ENCODE peak calls at places on chromosome 16, in seven cellular contexts. O is aorta, T is H7, F is gastrocnemius medialis, X is ovary, D is SJSA1, R is heart left ventricle. P is an unnamed sample.

GRCh38 chr16:61937646-61938045 is 98.6 kb downstream of the CDH8 start:
- DNase-seq in O (no peak), T (no peak), F (no peak), X (no peak), D (no peak), R (no peak), P (no peak)

GRCh38 chr16:51540259-51540658 is 389.2 kb upstream of the SALL1 start:
- DNase-seq in O (no peak), T (no peak), F (no peak), X (no peak), D (no peak), R (no peak), P (no peak)

GRCh38 chr16:8859913-8860881 is 8.6 kb downstream of the CARHSP1 start:
- DNase-seq in O (peak; percentile 57), T (no peak), F (peak; percentile 54), X (peak; percentile 73), D (no peak), R (no peak), P (no peak)

GRCh38 chr16:17082126-17082882 is 388.5 kb downstream of the XYLT1 start:
- DNase-seq in O (no peak), T (no peak), F (no peak), X (no peak), D (no peak), R (no peak), P (no peak)

GRCh38 chr16:84088695-84089395 is 27.9 kb downstream of the MBTPS1 start:
- DNase-seq in O (no peak), T (no peak), F (no peak), X (no peak), D (no peak), R (peak; percentile 46), P (no peak)

GRCh38 chr16:86966781-86967180 is 350.4 kb downstream of the C16orf95 start:
- DNase-seq in O (no peak), T (no peak), F (no peak), X (no peak), D (no peak), R (no peak), P (no peak)

GRCh38 chr16:56610609-56611111 is 2.3 kb downstream of the MT2A start:
- DNase-seq in O (no peak), T (no peak), F (no peak), X (no peak), D (no peak), R (peak; percentile 45), P (no peak)

GRCh38 chr16:27676807-27677206 is 126.9 kb downstream of the KATNIP start:
- DNase-seq in O (no peak), T (no peak), F (no peak), X (no peak), D (peak; percentile 54), R (no peak), P (no peak)

GRCh38 chr16:7792346-7792745 is 459.7 kb downstream of the RBFOX1 start:
- DNase-seq in O (no peak), T (no peak), F (no peak), X (no peak), D (no peak), R (no peak), P (no peak)

GRCh38 chr16:11742041-11742535 is 569 bp downstream of the TXNDC11 start:
- DNase-seq in O (peak; percentile 66), T (peak; percentile 82), F (no peak), X (peak; percentile 42), D (no peak), R (peak; percentile 40), P (no peak)

GRCh38 chr16:62036101-62036806 is at the start of gene CDH8:
- DNase-seq in O (peak; percentile 45), T (peak; percentile 80), F (no peak), X (peak; percentile 8), D (no peak), R (no peak), P (no peak)

GRCh38 chr16:46843898-46844642 is 13.1 kb upstream of the C16orf87 start:
- DNase-seq in O (no peak), T (peak; percentile 40), F (no peak), X (no peak), D (no peak), R (no peak), P (no peak)

GRCh38 chr16:23700509-23700908 is 12.5 kb downstream of the ERN2 start:
- DNase-seq in O (no peak), T (peak; percentile 74), F (no peak), X (no peak), D (no peak), R (no peak), P (no peak)

GRCh38 chr16:797686-798085 is 2.8 kb downstream of the GNG13 start:
- DNase-seq in O (no peak), T (no peak), F (no peak), X (no peak), D (no peak), R (no peak), P (no peak)

GRCh38 chr16:4908854-4909401 is 28.0 kb downstream of the PPL start:
- DNase-seq in O (no peak), T (peak; percentile 45), F (no peak), X (no peak), D (no peak), R (no peak), P (no peak)

GRCh38 chr16:57614546-57615343 is 13.7 kb upstream of the ADGRG1 start:
- DNase-seq in O (peak; percentile 26), T (peak; percentile 26), F (no peak), X (no peak), D (peak; percentile 25), R (no peak), P (no peak)

GRCh38 chr16:85716680-85717038 is 27.9 kb upstream of the GINS2 start:
- DNase-seq in O (no peak), T (peak; percentile 66), F (no peak), X (no peak), D (no peak), R (no peak), P (no peak)

GRCh38 chr16:57530531-57531252 is 5.7 kb downstream of the CCDC102A start:
- DNase-seq in O (no peak), T (peak; percentile 35), F (no peak), X (no peak), D (no peak), R (no peak), P (no peak)

GRCh38 chr16:50269061-50269705 is 2.8 kb downstream of the ADCY7 start:
- DNase-seq in O (peak; percentile 34), T (peak; percentile 33), F (no peak), X (no peak), D (no peak), R (no peak), P (no peak)

GRCh38 chr16:50267151-50267631 is 840 bp downstream of the ADCY7 start:
- DNase-seq in O (peak; percentile 40), T (peak; percentile 40), F (no peak), X (no peak), D (no peak), R (no peak), P (no peak)

GRCh38 chr16:50266337-50267091 is at the start of gene ADCY7:
- DNase-seq in O (peak; percentile 89), T (peak; percentile 87), F (peak; percentile 22), X (peak; percentile 66), D (peak; percentile 97), R (peak; percentile 54), P (no peak)

GRCh38 chr16:50268352-50268751 is 2.0 kb downstream of the ADCY7 start:
- DNase-seq in O (peak; percentile 23), T (no peak), F (no peak), X (no peak), D (no peak), R (no peak), P (no peak)

GRCh38 chr16:50267651-50268050 is 1.3 kb downstream of the ADCY7 start:
- DNase-seq in O (peak; percentile 54), T (peak; percentile 51), F (no peak), X (no peak), D (no peak), R (no peak), P (no peak)
- H3K4me3 ChIP-seq in O (no peak overlapping the region), T (no peak overlapping the region), F (no peak overlapping the region), X (no peak overlapping the region), D (no peak overlapping the region), R (no peak overlapping the region), P (peak overlapping the region; percentile 61)

GRCh38 chr16:67490330-67491096 is 7.2 kb upstream of the AGRP start:
- DNase-seq in O (no peak), T (no peak), F (no peak), X (no peak), D (no peak), R (no peak), P (no peak)
- H3K4me3 ChIP-seq in O (no peak overlapping the region), T (no peak overlapping the region), F (no peak overlapping the region), X (no peak overlapping the region), D (no peak overlapping the region), R (no peak overlapping the region), P (no peak overlapping the region)

GRCh38 chr16:73066321-73066926 is 18.5 kb upstream of the ZFHX3 start:
- DNase-seq in O (peak; percentile 57), T (peak; percentile 81), F (no peak), X (no peak), D (no peak), R (peak; percentile 19), P (no peak)

GRCh38 chr16:73069581-73070262 is 21.8 kb upstream of the ZFHX3 start:
- DNase-seq in O (no peak), T (no peak), F (no peak), X (no peak), D (no peak), R (no peak), P (no peak)

GRCh38 chr16:73066927-73067670 is 19.2 kb upstream of the ZFHX3 start:
- DNase-seq in O (peak; percentile 75), T (peak; percentile 72), F (no peak), X (no peak), D (no peak), R (peak; percentile 25), P (no peak)

GRCh38 chr16:73067671-73068545 is 20.0 kb upstream of the ZFHX3 start:
- DNase-seq in O (peak; percentile 52), T (no peak), F (no peak), X (no peak), D (no peak), R (no peak), P (no peak)

DNA sequence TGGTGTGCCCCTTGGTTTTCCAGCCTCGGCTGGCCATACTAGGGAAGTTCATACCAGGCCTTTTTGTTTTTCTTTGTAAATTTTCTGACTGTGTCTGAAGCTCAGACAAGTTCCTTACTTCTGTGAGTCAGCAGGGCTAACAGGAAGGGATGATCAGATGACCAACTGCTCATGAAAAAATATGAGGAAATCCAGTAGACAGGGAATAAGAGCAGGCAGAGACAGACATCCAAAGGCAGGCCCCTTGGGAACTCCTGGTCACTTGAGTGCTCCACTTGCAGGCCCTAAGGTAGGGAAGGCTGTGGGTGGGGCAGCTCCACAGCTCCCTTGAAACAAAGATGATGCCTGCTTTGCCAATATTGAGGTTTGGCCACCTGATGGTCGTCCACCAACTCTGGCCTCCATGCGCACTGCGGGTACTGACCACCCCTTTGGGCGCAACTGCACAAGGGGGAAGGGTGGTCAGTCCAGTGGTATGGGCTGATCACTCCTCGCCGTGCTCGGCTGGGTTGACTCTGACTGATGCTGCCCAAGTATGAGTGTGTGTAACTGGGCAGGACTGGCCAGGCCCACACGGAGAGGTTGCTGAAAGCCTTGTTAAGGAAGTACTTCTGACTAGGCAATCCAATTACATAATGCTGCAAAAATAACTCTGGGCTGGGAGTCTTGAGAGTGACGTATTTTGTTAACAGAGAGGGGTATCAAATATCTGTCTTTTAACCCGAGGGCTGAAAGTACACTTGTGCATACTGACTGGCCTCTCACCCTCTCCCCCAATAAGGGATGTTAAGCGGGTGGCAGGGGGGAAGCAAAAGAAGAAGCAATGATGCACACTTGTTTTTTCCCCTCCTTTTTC is 20.8 kb upstream of the ZFHX3 start:
- DNase-seq in O (peak; percentile 95), T (no peak), F (peak; percentile 79), X (no peak), D (no peak), R (peak; percentile 82), P (peak; percentile 74)
- H3K4me3 ChIP-seq in O (no peak overlapping the region), T (no peak overlapping the region), F (no peak overlapping the region), X (no peak overlapping the region), D (no peak overlapping the region), R (no peak overlapping the region), P (no peak overlapping the region)

GRCh38 chr16:82761236-82761635 is 134.5 kb downstream of the CDH13 start:
- DNase-seq in O (peak; percentile 84), T (no peak), F (peak; percentile 90), X (no peak), D (no peak), R (peak; percentile 78), P (no peak)
- H3K4me3 ChIP-seq in O (no peak overlapping the region), T (no peak overlapping the region), F (peak overlapping the region; percentile 35), X (no peak overlapping the region), D (no peak overlapping the region), R (peak overlapping the region; percentile 17), P (no peak overlapping the region)